ENCODE peak calls at places on chromosomes 13 and 19, in six cellular contexts. One of them, this sample, is unnamed.

GRCh38 chr19:35075202-35076025 is 33.9 kb downstream of the HPN start:
- DNase-seq in NB4: no peak
- DNase-seq in K562: no peak
- DNase-seq in endothelial cell of umbilical vein: no peak
- DNase-seq in HepG2: no peak
- DNase-seq in GM12878: no peak
- DNase-seq in this sample: no peak

GRCh38 chr13:113654175-113654560 is 3.8 kb downstream of the ATP4B start:
- DNase-seq in NB4: no peak
- DNase-seq in K562: no peak
- DNase-seq in endothelial cell of umbilical vein: peak
- DNase-seq in HepG2: no peak
- DNase-seq in GM12878: no peak
- DNase-seq in this sample: no peak

GRCh38 chr19:16288544-16288943 is 36.1 kb upstream of the KLF2 start:
- DNase-seq in NB4: no peak
- DNase-seq in K562: no peak
- DNase-seq in endothelial cell of umbilical vein: no peak
- DNase-seq in HepG2: no peak
- DNase-seq in GM12878: no peak
- DNase-seq in this sample: no peak

GRCh38 chr19:6066661-6067646 is 43.3 kb downstream of the RFX2 start:
- DNase-seq in NB4: peak
- DNase-seq in K562: peak
- DNase-seq in endothelial cell of umbilical vein: peak
- DNase-seq in HepG2: peak
- DNase-seq in GM12878: no peak
- DNase-seq in this sample: peak

GRCh38 chr13:113978741-113979481 is 5.0 kb upstream of the C13orf46 start:
- DNase-seq in NB4: no peak
- DNase-seq in K562: no peak
- DNase-seq in endothelial cell of umbilical vein: no peak
- DNase-seq in HepG2: no peak
- DNase-seq in GM12878: no peak
- DNase-seq in this sample: no peak

GRCh38 chr19:38674388-38675133 is 27.1 kb downstream of the ACTN4 start:
- DNase-seq in NB4: no peak
- DNase-seq in K562: no peak
- DNase-seq in endothelial cell of umbilical vein: no peak
- DNase-seq in HepG2: no peak
- DNase-seq in GM12878: no peak
- DNase-seq in this sample: no peak

GRCh38 chr13:27455331-27455855 is 5.0 kb upstream of the MTIF3 start:
- DNase-seq in NB4: no peak
- DNase-seq in K562: no peak
- DNase-seq in endothelial cell of umbilical vein: no peak
- DNase-seq in HepG2: no peak
- DNase-seq in GM12878: no peak
- DNase-seq in this sample: no peak

GRCh38 chr19:47427241-47428176 is 8.2 kb upstream of the MEIS3 start:
- DNase-seq in NB4: peak
- DNase-seq in K562: peak
- DNase-seq in endothelial cell of umbilical vein: peak
- DNase-seq in HepG2: peak
- DNase-seq in GM12878: no peak
- DNase-seq in this sample: peak

GRCh38 chr19:45076851-45077730 is 813 bp upstream of the ZNF296 start:
- DNase-seq in NB4: no peak
- DNase-seq in K562: no peak
- DNase-seq in endothelial cell of umbilical vein: no peak
- DNase-seq in HepG2: no peak
- DNase-seq in GM12878: no peak
- DNase-seq in this sample: no peak

GRCh38 chr13:97254809-97255208 is 32.7 kb downstream of the MBNL2 start:
- DNase-seq in NB4: no peak
- DNase-seq in K562: no peak
- DNase-seq in endothelial cell of umbilical vein: no peak
- DNase-seq in HepG2: no peak
- DNase-seq in GM12878: no peak
- DNase-seq in this sample: peak

GRCh38 chr13:97250560-97250959 is 28.4 kb downstream of the MBNL2 start:
- DNase-seq in NB4: no peak
- DNase-seq in K562: no peak
- DNase-seq in endothelial cell of umbilical vein: peak
- DNase-seq in HepG2: no peak
- DNase-seq in GM12878: no peak
- DNase-seq in this sample: no peak

GRCh38 chr13:97249797-97250495 is 27.8 kb downstream of the MBNL2 start:
- DNase-seq in NB4: no peak
- DNase-seq in K562: no peak
- DNase-seq in endothelial cell of umbilical vein: no peak
- DNase-seq in HepG2: no peak
- DNase-seq in GM12878: no peak
- DNase-seq in this sample: no peak

GRCh38 chr13:97253581-97254293 is 31.6 kb downstream of the MBNL2 start:
- DNase-seq in NB4: no peak
- DNase-seq in K562: no peak
- DNase-seq in endothelial cell of umbilical vein: no peak
- DNase-seq in HepG2: no peak
- DNase-seq in GM12878: no peak
- DNase-seq in this sample: no peak

GRCh38 chr13:97252735-97253134 is 30.6 kb downstream of the MBNL2 start:
- DNase-seq in NB4: no peak
- DNase-seq in K562: no peak
- DNase-seq in endothelial cell of umbilical vein: no peak
- DNase-seq in HepG2: no peak
- DNase-seq in GM12878: no peak
- DNase-seq in this sample: no peak
- TF ChIP-seq MYC in NB4: no peak
- TF ChIP-seq MYC in K562: no peak
- TF ChIP-seq MYC in endothelial cell of umbilical vein: no peak
- TF ChIP-seq MYC in HepG2: no peak
- TF ChIP-seq MYC in GM12878: no peak
- TF ChIP-seq MYC in this sample: no peak

GRCh38 chr13:44312131-44312530 is 61.5 kb upstream of the SERP2 start:
- DNase-seq in NB4: no peak
- DNase-seq in K562: no peak
- DNase-seq in endothelial cell of umbilical vein: no peak
- DNase-seq in HepG2: no peak
- DNase-seq in GM12878: no peak
- DNase-seq in this sample: no peak

GRCh38 chr13:44307844-44308243 is 65.8 kb upstream of the SERP2 start:
- DNase-seq in NB4: no peak
- DNase-seq in K562: no peak
- DNase-seq in endothelial cell of umbilical vein: no peak
- DNase-seq in HepG2: no peak
- DNase-seq in GM12878: no peak
- DNase-seq in this sample: no peak

GRCh38 chr13:44311011-44311481 is 62.6 kb upstream of the SERP2 start:
- DNase-seq in NB4: no peak
- DNase-seq in K562: no peak
- DNase-seq in endothelial cell of umbilical vein: no peak
- DNase-seq in HepG2: no peak
- DNase-seq in GM12878: no peak
- DNase-seq in this sample: no peak

GRCh38 chr13:44308352-44308751 is 65.3 kb upstream of the SERP2 start:
- DNase-seq in NB4: no peak
- DNase-seq in K562: no peak
- DNase-seq in endothelial cell of umbilical vein: no peak
- DNase-seq in HepG2: no peak
- DNase-seq in GM12878: no peak
- DNase-seq in this sample: no peak

DNA sequence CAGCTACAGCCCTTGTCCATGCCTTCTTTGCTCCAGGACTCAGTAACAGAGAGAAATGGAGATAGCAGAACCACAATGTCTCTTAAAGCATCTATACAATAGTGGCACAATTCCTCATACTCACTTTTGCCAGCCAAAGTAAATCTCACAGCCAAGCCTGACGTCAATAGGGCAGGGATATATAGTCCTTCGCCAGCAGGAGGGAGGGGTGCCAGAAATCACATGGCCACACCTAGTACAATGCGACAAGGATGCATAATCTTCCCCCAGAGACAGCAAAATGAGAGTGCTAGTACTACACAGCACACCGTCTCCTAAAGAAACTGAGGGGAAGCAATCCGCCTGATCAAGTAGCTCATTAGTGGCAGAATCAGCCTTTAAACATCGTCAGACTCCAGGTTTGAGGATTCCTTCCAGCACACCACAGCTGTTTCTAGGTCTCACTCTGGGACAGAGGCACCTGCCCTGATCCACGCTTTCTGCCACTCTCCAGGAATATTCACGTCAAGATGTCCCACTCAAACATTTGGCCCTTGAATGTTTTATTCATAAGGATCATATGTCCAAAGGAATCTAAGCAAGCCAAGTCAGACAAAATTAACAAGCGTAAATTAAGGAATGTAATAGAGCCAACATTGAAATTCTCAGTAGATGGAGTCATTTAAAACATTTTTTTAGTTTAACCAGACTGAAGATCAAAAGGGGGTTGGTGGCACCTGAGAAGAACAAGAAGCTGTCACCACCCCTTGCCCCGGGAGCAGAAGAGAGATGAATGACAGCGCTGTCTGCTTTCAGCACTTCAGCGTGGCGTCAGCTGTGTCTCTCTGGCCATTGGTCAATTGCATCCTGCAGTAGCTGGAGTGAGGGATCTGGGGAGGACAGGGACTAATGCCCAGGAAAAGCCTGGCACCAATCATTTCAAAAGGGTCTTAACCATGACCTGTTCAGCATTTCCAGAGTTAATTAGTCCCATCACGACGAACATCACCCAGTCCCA is 63.6 kb upstream of the SERP2 start:
- DNase-seq in NB4: no peak
- DNase-seq in K562: no peak
- DNase-seq in endothelial cell of umbilical vein: peak
- DNase-seq in HepG2: no peak
- DNase-seq in GM12878: no peak
- DNase-seq in this sample: no peak
- TF ChIP-seq MYC in NB4: no peak
- TF ChIP-seq MYC in K562: no peak
- TF ChIP-seq MYC in endothelial cell of umbilical vein: no peak
- TF ChIP-seq MYC in HepG2: no peak
- TF ChIP-seq MYC in GM12878: no peak
- TF ChIP-seq MYC in this sample: no peak

GRCh38 chr19:31335716-31336115 is 13.5 kb downstream of the TSHZ3 start:
- DNase-seq in NB4: no peak
- DNase-seq in K562: no peak
- DNase-seq in endothelial cell of umbilical vein: no peak
- DNase-seq in HepG2: no peak
- DNase-seq in GM12878: no peak
- DNase-seq in this sample: no peak

GRCh38 chr19:31340059-31341025 is 8.9 kb downstream of the TSHZ3 start:
- DNase-seq in NB4: peak
- DNase-seq in K562: no peak
- DNase-seq in endothelial cell of umbilical vein: no peak
- DNase-seq in HepG2: no peak
- DNase-seq in GM12878: no peak
- DNase-seq in this sample: no peak

GRCh38 chr19:31337007-31337914 is 12.0 kb downstream of the TSHZ3 start:
- DNase-seq in NB4: no peak
- DNase-seq in K562: no peak
- DNase-seq in endothelial cell of umbilical vein: no peak
- DNase-seq in HepG2: no peak
- DNase-seq in GM12878: no peak
- DNase-seq in this sample: no peak

GRCh38 chr19:31339405-31339804 is 9.8 kb downstream of the TSHZ3 start:
- DNase-seq in NB4: no peak
- DNase-seq in K562: no peak
- DNase-seq in endothelial cell of umbilical vein: no peak
- DNase-seq in HepG2: no peak
- DNase-seq in GM12878: no peak
- DNase-seq in this sample: no peak

DNA sequence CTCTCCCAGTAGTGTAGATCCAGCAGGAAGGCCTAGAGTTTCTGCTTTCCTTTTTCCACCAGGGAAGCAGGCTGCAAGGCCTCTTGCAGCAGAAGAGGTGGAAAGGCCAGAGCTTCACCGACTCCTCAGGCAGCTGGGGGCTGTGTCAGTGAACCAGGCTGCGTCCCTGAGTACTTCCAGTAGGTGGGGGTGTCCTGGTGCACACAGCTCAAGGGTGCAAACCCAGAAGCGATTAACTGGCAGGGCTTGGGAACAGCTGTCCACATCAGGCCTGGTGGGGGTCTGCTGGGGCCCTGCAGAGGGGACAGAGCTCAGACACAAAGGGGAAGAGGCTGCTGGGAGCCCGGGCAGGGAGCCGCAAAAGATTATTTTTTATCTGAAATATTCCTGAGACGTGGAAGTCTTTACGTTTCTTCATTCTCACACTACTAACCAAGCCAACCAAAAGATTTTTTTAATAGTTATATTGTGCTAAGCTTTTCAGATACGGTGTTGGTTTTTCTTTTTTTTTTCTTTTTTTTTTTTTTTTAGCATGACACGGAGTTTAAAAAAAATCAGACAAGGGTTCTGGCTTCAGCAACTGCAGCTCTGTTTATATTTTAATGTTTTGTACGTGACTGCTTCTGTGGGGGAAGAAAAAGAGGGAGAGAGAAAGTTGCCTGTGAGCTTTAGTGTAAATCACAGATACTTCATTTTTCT is 11.0 kb downstream of the TSHZ3 start:
- DNase-seq in NB4: peak
- DNase-seq in K562: peak
- DNase-seq in endothelial cell of umbilical vein: no peak
- DNase-seq in HepG2: peak
- DNase-seq in GM12878: no peak
- DNase-seq in this sample: peak
- TF ChIP-seq MYC in NB4: no peak
- TF ChIP-seq MYC in K562: no peak
- TF ChIP-seq MYC in endothelial cell of umbilical vein: no peak
- TF ChIP-seq MYC in HepG2: no peak
- TF ChIP-seq MYC in GM12878: no peak
- TF ChIP-seq MYC in this sample: no peak

DNA sequence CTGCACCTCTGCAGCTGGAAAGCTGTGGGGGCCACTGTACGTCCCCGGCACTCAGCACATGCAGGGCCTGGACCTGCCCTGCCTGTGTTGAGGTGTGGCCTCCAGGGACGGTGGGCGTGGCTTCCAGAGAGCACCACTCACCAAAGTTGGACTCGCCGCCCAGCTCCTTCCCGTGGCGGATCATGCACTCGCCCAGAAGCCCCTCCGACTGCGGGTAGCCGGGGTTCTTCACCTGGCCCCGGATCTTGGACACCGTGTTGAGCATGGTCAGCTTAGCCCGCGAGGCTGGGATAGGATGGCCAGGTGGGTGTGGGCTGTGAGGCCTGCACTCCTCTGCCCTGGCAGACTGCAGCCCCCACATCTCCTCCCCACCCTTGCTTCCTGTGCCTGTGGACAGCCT is 22.0 kb downstream of the MPND start:
- DNase-seq in NB4: no peak
- DNase-seq in K562: no peak
- DNase-seq in endothelial cell of umbilical vein: no peak
- DNase-seq in HepG2: no peak
- DNase-seq in GM12878: no peak
- DNase-seq in this sample: no peak
- TF ChIP-seq MYC in NB4: no peak
- TF ChIP-seq MYC in K562: no peak
- TF ChIP-seq MYC in endothelial cell of umbilical vein: no peak
- TF ChIP-seq MYC in HepG2: no peak
- TF ChIP-seq MYC in GM12878: no peak
- TF ChIP-seq MYC in this sample: no peak